ENCODE peak calls at places on chromosomes 5 and 9, in four cellular contexts. V is AG04450; O is adrenal gland; C is CD4-positive, alpha-beta T cell. Z is an unnamed sample.
A peak's percentile ranks its signal among the peaks of the same experiment; 100 is the strongest.

GRCh38 chr5:32520326-32520725 is 65.0 kb upstream of the SUB1 start:
- DNase-seq in V (no peak), C (no peak), O (no peak), Z (no peak)

GRCh38 chr9:125137200-125137599 is 6.1 kb downstream of the SCAI start:
- DNase-seq in O (no peak), C (no peak), V (peak; percentile 84), Z (peak; percentile 83)

GRCh38 chr5:116076496-116076895 is 8.3 kb upstream of the COMMD10 start:
- DNase-seq in C (no peak), O (no peak), V (no peak), Z (no peak)

GRCh38 chr9:125233678-125234077 is 7.5 kb downstream of the HSPA5 start:
- DNase-seq in O (peak; percentile 27), C (no peak), V (peak; percentile 96), Z (peak; percentile 96)

GRCh38 chr5:91632871-91633270 is 249.8 kb upstream of the ARRDC3 start:
- DNase-seq in O (no peak), C (no peak), V (no peak), Z (no peak)

GRCh38 chr5:169626779-169627178 is 10.3 kb upstream of the DOCK2 start:
- DNase-seq in V (peak; percentile 77), C (no peak), O (no peak), Z (peak; percentile 84)

GRCh38 chr9:28848671-28849070 is 1275.4 kb upstream of the C9orf72 start:
- DNase-seq in V (no peak), O (no peak), C (no peak), Z (no peak)

GRCh38 chr5:159773062-159773924 is 143.0 kb upstream of the ADRA1B start:
- DNase-seq in C (peak; percentile 26), V (peak; percentile 46), O (peak; percentile 89), Z (peak; percentile 39)

GRCh38 chr5:125348221-125348692 is 601.8 kb upstream of the ZNF608 start:
- DNase-seq in C (no peak), V (no peak), O (no peak), Z (no peak)

GRCh38 chr5:179118756-179119414 is 58.7 kb downstream of the ZNF354C start:
- DNase-seq in C (no peak), V (no peak), O (no peak), Z (no peak)

GRCh38 chr5:180286-180918 is 10.9 kb upstream of the LRRC14B start:
- DNase-seq in V (no peak), O (no peak), C (no peak), Z (no peak)

GRCh38 chr5:10277773-10278630 is 27.9 kb downstream of the CCT5 start:
- DNase-seq in O (no peak), C (no peak), V (no peak), Z (no peak)

GRCh38 chr5:168172718-168173045 is 118.8 kb upstream of the WWC1 start:
- DNase-seq in O (no peak), C (no peak), V (no peak), Z (no peak)

DNA sequence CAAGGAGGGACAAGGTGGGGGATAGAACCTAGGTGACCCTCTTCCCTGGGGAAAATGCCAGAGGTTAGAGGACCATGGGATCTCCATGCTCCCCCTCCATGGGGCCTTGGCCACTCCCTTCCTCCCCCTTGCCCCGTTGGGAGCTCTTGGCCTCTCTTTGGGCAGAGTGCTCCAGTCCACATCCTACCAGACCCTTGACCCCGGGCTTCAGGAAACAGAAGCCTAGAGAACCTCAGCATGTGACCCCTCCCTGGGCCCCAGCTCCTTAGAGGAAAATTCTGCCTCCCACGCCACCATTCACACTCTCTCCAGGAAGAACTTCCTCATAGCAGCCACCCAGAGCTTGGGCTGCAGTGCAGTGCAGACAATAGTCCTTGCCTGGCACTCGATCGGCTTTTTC is 6.0 kb downstream of the LHX6 start:
- DNase-seq in O (no peak), V (no peak), C (no peak), Z (no peak)
- H3K27me3 ChIP-seq in O (peaks cover 93% of the 10 kb centered on the region), V (peaks cover 99% of the 10 kb centered on the region), C (peaks cover 80% of the 10 kb centered on the region), Z (peaks cover 94% of the 10 kb centered on the region)

DNA sequence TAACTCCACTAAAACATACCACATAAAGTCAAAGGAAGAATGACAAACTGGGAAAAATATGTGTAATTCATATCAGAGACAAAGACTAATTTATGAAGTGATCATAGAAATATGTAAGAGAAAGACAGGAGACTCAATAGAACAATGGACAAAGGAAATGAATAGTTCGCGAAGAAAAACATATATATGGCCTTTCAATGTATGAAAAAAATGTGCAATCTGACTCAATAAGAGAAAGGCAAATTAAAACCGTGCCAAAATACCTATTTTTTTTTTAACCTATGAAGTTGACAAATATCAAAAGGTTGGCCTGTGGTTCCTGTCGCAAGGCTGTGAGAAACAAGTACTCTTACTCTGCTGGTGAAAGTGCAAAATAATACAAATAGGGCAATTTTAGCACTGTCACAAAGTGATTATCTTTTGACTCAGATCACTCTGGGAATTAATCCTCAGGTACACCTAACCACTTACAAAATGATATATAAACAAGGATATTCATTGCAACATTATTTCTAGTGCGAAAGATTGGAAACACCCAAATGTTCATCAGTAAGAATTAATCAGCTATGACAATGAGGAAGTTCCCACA is 3.7 kb downstream of the C9 start:
- DNase-seq in O (no peak), V (no peak), C (no peak), Z (no peak)
- TF ChIP-seq CTCF in O (no peak), V (no peak), C (no peak), Z (no peak)

DNA sequence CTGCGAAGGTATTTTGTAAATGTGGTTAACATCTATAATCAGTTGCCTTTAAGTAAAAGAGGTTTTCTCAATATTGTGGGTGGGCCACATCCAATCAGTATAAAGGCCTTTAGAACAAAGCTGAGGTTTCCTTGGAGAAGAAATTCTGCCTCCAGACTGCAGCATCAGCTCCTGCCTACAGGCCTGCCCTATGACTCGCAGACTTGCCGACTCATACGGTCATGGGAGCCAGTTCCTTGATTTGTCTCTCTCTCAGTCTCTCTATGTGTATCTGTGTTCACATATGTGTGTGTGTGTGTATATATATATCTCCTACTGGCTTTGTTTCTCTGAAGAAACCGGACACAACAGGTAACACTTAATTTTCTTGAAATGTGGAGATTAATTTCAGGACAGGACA is 45.3 kb downstream of the SLC36A1 start:
- DNase-seq in C (no peak), V (peak; percentile 44), O (peak; percentile 35), Z (no peak)
- H3K27me3 ChIP-seq in C (no peaks in the 10 kb centered on the region), V (no peaks in the 10 kb centered on the region), O (no peaks in the 10 kb centered on the region), Z (no peaks in the 10 kb centered on the region)

GRCh38 chr5:71924980-71925379 is 182.3 kb upstream of the MAP1B start:
- DNase-seq in V (no peak), O (no peak), C (no peak), Z (no peak)

GRCh38 chr5:71925608-71926091 is 181.6 kb upstream of the MAP1B start:
- DNase-seq in C (no peak), O (no peak), V (no peak), Z (no peak)

GRCh38 chr5:71924325-71924724 is 182.9 kb upstream of the MAP1B start:
- DNase-seq in C (no peak), O (no peak), V (no peak), Z (no peak)

GRCh38 chr5:71923755-71924154 is 183.5 kb upstream of the MAP1B start:
- DNase-seq in O (no peak), V (no peak), C (no peak), Z (no peak)

DNA sequence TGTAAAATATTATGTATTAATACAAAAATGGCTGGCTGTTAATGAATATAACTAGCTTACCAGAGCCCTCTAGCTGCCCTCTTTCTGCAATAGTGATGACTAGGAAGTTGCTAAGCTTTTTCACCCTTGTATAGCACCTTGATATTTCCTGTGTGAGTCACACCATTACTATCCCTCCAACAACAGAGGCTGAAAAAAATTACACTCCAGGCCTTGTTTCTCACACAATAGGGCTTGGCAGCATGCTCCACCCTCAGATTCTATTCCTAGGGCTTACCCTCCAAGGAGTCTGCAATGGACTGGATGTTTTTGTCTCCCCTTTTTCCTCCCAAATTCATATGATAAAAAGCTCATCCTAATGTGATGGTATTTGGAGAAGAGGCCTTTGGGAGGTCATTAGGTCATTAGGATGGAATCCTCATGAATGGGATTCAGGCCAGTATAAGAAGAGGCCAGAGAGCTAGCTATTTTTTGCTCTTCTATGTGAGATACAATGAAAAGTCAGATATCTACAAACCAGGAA is 184.6 kb upstream of the MAP1B start:
- DNase-seq in C (no peak), O (no peak), V (no peak), Z (no peak)
- TF ChIP-seq CTCF in C (no peak), O (no peak), V (no peak), Z (no peak)

GRCh38 chr5:140150201-140150600 is 24.5 kb downstream of the IGIP start:
- DNase-seq in V (no peak), C (no peak), O (no peak), Z (no peak)
- H3K27me3 ChIP-seq in V (peaks cover 16% of the 10 kb centered on the region), C (peaks cover 13% of the 10 kb centered on the region), O (no peaks in the 10 kb centered on the region), Z (no peaks in the 10 kb centered on the region)

GRCh38 chr9:35835216-35835604 is 6.2 kb downstream of the TMEM8B start:
- DNase-seq in V (no peak), C (no peak), O (no peak), Z (no peak)
- TF ChIP-seq CTCF in V (peak; percentile 23), C (no peak), O (no peak), Z (peak; percentile 29)

GRCh38 chr9:126682113-126682810 is 68.5 kb downstream of the LMX1B start:
- DNase-seq in C (no peak), V (no peak), O (no peak), Z (no peak)
- H3K27me3 ChIP-seq in C (peaks cover 85% of the 10 kb centered on the region), V (peaks cover 71% of the 10 kb centered on the region), O (peaks cover 22% of the 10 kb centered on the region), Z (peaks cover 21% of the 10 kb centered on the region)

GRCh38 chr9:7358876-7359275 is 440.7 kb downstream of the DMAC1 start:
- DNase-seq in C (no peak), O (no peak), V (no peak), Z (no peak)
- TF ChIP-seq CTCF in C (no peak), O (no peak), V (peak; percentile 46), Z (peak; percentile 36)

GRCh38 chr5:176738851-176739250 is 71.5 kb upstream of the UNC5A start:
- DNase-seq in V (no peak), C (no peak), O (no peak), Z (no peak)

GRCh38 chr5:176737746-176738699 is 72.3 kb upstream of the UNC5A start:
- DNase-seq in C (no peak), O (no peak), V (no peak), Z (no peak)

GRCh38 chr5:176735383-176736265 is 74.7 kb upstream of the UNC5A start:
- DNase-seq in V (no peak), C (no peak), O (no peak), Z (no peak)

GRCh38 chr5:176736271-176736965 is 73.9 kb upstream of the UNC5A start:
- DNase-seq in O (no peak), V (no peak), C (no peak), Z (no peak)

DNA sequence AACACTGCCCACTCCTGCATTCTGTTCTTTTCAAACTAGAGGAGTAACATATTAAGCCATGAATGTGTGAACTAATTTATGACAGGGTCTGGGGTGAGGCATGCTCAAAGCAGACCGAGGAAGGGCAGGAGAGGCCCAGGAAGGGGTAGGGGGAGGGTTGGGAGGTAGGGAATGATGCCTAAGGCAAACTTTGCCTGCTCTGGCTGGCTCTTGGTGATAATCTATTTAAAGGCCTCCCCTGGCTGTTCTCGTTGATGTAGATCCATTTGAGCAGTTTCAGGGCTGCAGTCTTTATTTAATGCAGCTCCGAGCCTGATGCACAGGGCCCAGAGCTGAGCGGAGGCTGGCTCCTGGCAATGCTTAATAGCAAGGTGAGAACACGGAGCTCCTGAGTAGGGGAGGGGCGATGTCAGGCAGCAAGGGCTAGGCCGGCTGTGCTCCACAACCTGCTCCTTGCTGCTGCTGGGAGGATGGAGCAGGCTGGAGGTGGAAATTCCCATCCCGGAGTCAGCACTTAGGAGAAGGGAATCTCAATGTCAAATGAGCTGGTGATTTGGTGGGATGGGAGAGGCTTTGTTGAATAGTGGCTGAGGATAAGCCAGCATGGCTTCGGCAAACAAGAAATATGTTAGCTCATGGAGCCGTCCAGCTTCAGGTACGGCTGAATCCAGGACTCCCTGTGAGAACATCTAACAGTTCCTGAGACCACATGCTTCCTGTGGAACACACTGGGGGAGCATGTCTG is 73.2 kb upstream of the UNC5A start:
- DNase-seq in V (no peak), O (no peak), C (no peak), Z (no peak)
- H3K27me3 ChIP-seq in V (peaks cover 65% of the 10 kb centered on the region), O (peaks cover 3% of the 10 kb centered on the region), C (peaks cover 37% of the 10 kb centered on the region), Z (peaks cover 34% of the 10 kb centered on the region)

Z was measured in BJ.